ENCODE peak calls at places on chromosomes 3 and 15, in six cellular contexts. One of them, this sample, is unnamed.

GRCh38 chr3:69092030-69092513 is 7.3 kb downstream of the ARL6IP5 start:
- DNase-seq in K562: no peak
- DNase-seq in HepG2: no peak
- DNase-seq in GM12891: no peak
- DNase-seq in GM12878: no peak
- DNase-seq in H1: no peak
- DNase-seq in this sample: no peak

GRCh38 chr3:50652709-50653108 is 22.0 kb upstream of the DOCK3 start:
- DNase-seq in K562: peak; percentile 42
- DNase-seq in HepG2: peak; percentile 43
- DNase-seq in GM12891: peak; percentile 36
- DNase-seq in GM12878: peak; percentile 5
- DNase-seq in H1: peak; percentile 76
- DNase-seq in this sample: no peak

GRCh38 chr15:58742424-58743160 is 6.9 kb downstream of the ADAM10 start:
- DNase-seq in K562: no peak
- DNase-seq in HepG2: peak; percentile 70
- DNase-seq in GM12891: no peak
- DNase-seq in GM12878: no peak
- DNase-seq in H1: no peak
- DNase-seq in this sample: no peak

GRCh38 chr3:194046995-194047681 is 88.8 kb upstream of the HES1 start:
- DNase-seq in K562: no peak
- DNase-seq in HepG2: no peak
- DNase-seq in GM12891: no peak
- DNase-seq in GM12878: no peak
- DNase-seq in H1: no peak
- DNase-seq in this sample: no peak

GRCh38 chr3:15541371-15541770 is 19.9 kb upstream of the COLQ start:
- DNase-seq in K562: no peak
- DNase-seq in HepG2: no peak
- DNase-seq in GM12891: no peak
- DNase-seq in GM12878: no peak
- DNase-seq in H1: no peak
- DNase-seq in this sample: no peak

GRCh38 chr3:185658943-185659342 is 72.8 kb downstream of the SENP2 start:
- DNase-seq in K562: no peak
- DNase-seq in HepG2: no peak
- DNase-seq in GM12891: no peak
- DNase-seq in GM12878: no peak
- DNase-seq in H1: no peak
- DNase-seq in this sample: no peak

GRCh38 chr3:3801510-3801841 is 2.2 kb downstream of the LRRN1 start:
- DNase-seq in K562: no peak
- DNase-seq in HepG2: no peak
- DNase-seq in GM12891: no peak
- DNase-seq in GM12878: no peak
- DNase-seq in H1: no peak
- DNase-seq in this sample: no peak

GRCh38 chr15:78841307-78841706 is 30.0 kb upstream of the ADAMTS7 start:
- DNase-seq in K562: no peak
- DNase-seq in HepG2: no peak
- DNase-seq in GM12891: no peak
- DNase-seq in GM12878: no peak
- DNase-seq in H1: no peak
- DNase-seq in this sample: no peak

GRCh38 chr15:67149859-67150824 is 84.7 kb downstream of the SMAD3 start:
- DNase-seq in K562: peak; percentile 60
- DNase-seq in HepG2: peak; percentile 94
- DNase-seq in GM12891: no peak
- DNase-seq in GM12878: peak; percentile 51
- DNase-seq in H1: no peak
- DNase-seq in this sample: no peak

GRCh38 chr15:77599899-77600298 is 32.8 kb downstream of the LINGO1 start:
- DNase-seq in K562: peak; percentile 97
- DNase-seq in HepG2: peak; percentile 20
- DNase-seq in GM12891: no peak
- DNase-seq in GM12878: no peak
- DNase-seq in H1: no peak
- DNase-seq in this sample: no peak

GRCh38 chr3:179279837-179280236 is 28.9 kb upstream of the KCNMB3 start:
- DNase-seq in K562: no peak
- DNase-seq in HepG2: no peak
- DNase-seq in GM12891: no peak
- DNase-seq in GM12878: no peak
- DNase-seq in H1: no peak
- DNase-seq in this sample: no peak

GRCh38 chr15:56808160-56808559 is 74.9 kb upstream of the ZNF280D start:
- DNase-seq in K562: no peak
- DNase-seq in HepG2: no peak
- DNase-seq in GM12891: no peak
- DNase-seq in GM12878: no peak
- DNase-seq in H1: no peak
- DNase-seq in this sample: no peak

GRCh38 chr3:54600441-54601204 is 327.2 kb downstream of the LRTM1 start:
- DNase-seq in K562: no peak
- DNase-seq in HepG2: no peak
- DNase-seq in GM12891: no peak
- DNase-seq in GM12878: no peak
- DNase-seq in H1: peak; percentile 39
- DNase-seq in this sample: no peak

GRCh38 chr15:51830279-51830806 is 890 bp downstream of the TMOD3 start:
- DNase-seq in K562: no peak
- DNase-seq in HepG2: no peak
- DNase-seq in GM12891: no peak
- DNase-seq in GM12878: no peak
- DNase-seq in H1: no peak
- DNase-seq in this sample: no peak

GRCh38 chr3:59212128-59212764 is 162.4 kb upstream of the CFAP20DC start:
- DNase-seq in K562: peak; percentile 12
- DNase-seq in HepG2: peak; percentile 26
- DNase-seq in GM12891: peak; percentile 17
- DNase-seq in GM12878: peak; percentile 19
- DNase-seq in H1: no peak
- DNase-seq in this sample: no peak

GRCh38 chr15:72203507-72203837 is 5.9 kb upstream of the GRAMD2A start:
- DNase-seq in K562: no peak
- DNase-seq in HepG2: no peak
- DNase-seq in GM12891: no peak
- DNase-seq in GM12878: no peak
- DNase-seq in H1: no peak
- DNase-seq in this sample: no peak

GRCh38 chr3:172564499-172564898 is 41.3 kb upstream of the TNFSF10 start:
- DNase-seq in K562: no peak
- DNase-seq in HepG2: no peak
- DNase-seq in GM12891: no peak
- DNase-seq in GM12878: no peak
- DNase-seq in H1: no peak
- DNase-seq in this sample: no peak

GRCh38 chr3:11379824-11380281 is 107.7 kb downstream of the ATG7 start:
- DNase-seq in K562: no peak
- DNase-seq in HepG2: no peak
- DNase-seq in GM12891: no peak
- DNase-seq in GM12878: no peak
- DNase-seq in H1: no peak
- DNase-seq in this sample: no peak

GRCh38 chr3:44942202-44942921 is 33.6 kb downstream of the ZDHHC3 start:
- DNase-seq in K562: no peak
- DNase-seq in HepG2: no peak
- DNase-seq in GM12891: no peak
- DNase-seq in GM12878: no peak
- DNase-seq in H1: no peak
- DNase-seq in this sample: no peak

GRCh38 chr3:170815340-170815739 is 54.7 kb downstream of the RPL22L1 start:
- DNase-seq in K562: peak; percentile 24
- DNase-seq in HepG2: peak; percentile 7
- DNase-seq in GM12891: no peak
- DNase-seq in GM12878: no peak
- DNase-seq in H1: peak; percentile 69
- DNase-seq in this sample: no peak

GRCh38 chr15:40743466-40743865 is 11.6 kb downstream of the RMDN3 start:
- DNase-seq in K562: no peak
- DNase-seq in HepG2: no peak
- DNase-seq in GM12891: no peak
- DNase-seq in GM12878: no peak
- DNase-seq in H1: no peak
- DNase-seq in this sample: no peak

DNA sequence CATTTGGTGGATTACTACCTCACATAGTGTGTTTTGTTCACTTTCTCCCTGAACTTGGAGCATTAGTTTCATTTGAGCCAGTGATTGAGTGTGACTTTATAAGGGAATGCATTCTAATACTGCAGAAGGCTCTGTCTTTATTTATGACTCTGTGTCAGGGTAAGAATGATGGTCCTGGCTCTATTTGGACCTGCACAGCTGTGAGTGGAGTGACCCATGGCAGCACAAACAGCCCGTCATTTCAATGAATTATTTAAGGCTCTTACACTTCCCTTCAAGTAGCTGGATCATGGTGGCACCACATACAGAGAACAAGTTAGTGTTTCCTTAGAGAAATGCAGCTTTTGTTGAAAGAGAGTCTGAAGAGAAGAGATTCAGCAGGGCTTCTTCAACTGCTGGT is 16.4 kb downstream of the TMEM108 start:
- DNase-seq in K562: no peak
- DNase-seq in HepG2: no peak
- DNase-seq in GM12891: no peak
- DNase-seq in GM12878: no peak
- DNase-seq in H1: no peak
- DNase-seq in this sample: no peak
- TF ChIP-seq POLR2A in K562: no peak
- TF ChIP-seq POLR2A in HepG2: no peak
- TF ChIP-seq POLR2A in GM12891: no peak
- TF ChIP-seq POLR2A in GM12878: no peak
- TF ChIP-seq POLR2A in H1: no peak
- TF ChIP-seq POLR2A in this sample: no peak

DNA sequence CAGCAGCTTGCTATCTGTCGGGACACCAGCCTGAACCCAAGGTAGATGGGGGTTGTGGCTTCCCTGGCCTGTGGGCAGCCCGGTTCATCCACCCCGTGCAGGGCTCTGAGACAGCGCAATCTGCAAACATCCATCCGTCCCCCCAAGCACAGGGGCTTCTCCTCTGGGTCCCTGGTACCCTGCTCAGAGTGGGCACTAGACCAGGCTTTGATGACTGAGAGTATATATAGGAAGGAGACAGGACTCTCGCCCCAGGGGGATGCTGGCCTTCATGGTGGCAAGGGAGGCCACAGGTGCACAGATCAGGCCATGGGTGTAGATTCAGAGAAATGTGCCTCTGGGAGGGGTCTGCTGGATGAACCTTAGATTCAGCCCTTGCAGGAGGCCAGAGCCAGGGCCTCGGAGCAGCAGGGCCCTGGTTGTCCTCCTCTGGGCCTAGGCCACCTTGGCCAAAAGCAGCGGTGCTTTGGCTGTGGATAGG is 40.3 kb downstream of the CFAP100 start:
- DNase-seq in K562: no peak
- DNase-seq in HepG2: no peak
- DNase-seq in GM12891: no peak
- DNase-seq in GM12878: no peak
- DNase-seq in H1: no peak
- DNase-seq in this sample: no peak
- TF ChIP-seq TAF1 in K562: no peak
- TF ChIP-seq TAF1 in HepG2: no peak
- TF ChIP-seq TAF1 in GM12891: no peak
- TF ChIP-seq TAF1 in GM12878: no peak
- TF ChIP-seq TAF1 in H1: no peak
- TF ChIP-seq TAF1 in this sample: no peak

GRCh38 chr15:90212221-90213079 is 11.3 kb downstream of the SEMA4B start:
- DNase-seq in K562: no peak
- DNase-seq in HepG2: no peak
- DNase-seq in GM12891: no peak
- DNase-seq in GM12878: no peak
- DNase-seq in H1: no peak
- DNase-seq in this sample: no peak
- TF ChIP-seq POLR2A in K562: no peak
- TF ChIP-seq POLR2A in HepG2: no peak
- TF ChIP-seq POLR2A in GM12891: no peak
- TF ChIP-seq POLR2A in GM12878: no peak
- TF ChIP-seq POLR2A in H1: no peak
- TF ChIP-seq POLR2A in this sample: no peak

GRCh38 chr3:72538070-72538745 is 310.0 kb downstream of the SHQ1 start:
- DNase-seq in K562: no peak
- DNase-seq in HepG2: no peak
- DNase-seq in GM12891: no peak
- DNase-seq in GM12878: peak; percentile 55
- DNase-seq in H1: no peak
- DNase-seq in this sample: no peak
- TF ChIP-seq TAF1 in K562: no peak
- TF ChIP-seq TAF1 in HepG2: no peak
- TF ChIP-seq TAF1 in GM12891: no peak
- TF ChIP-seq TAF1 in GM12878: no peak
- TF ChIP-seq TAF1 in H1: no peak
- TF ChIP-seq TAF1 in this sample: no peak

GRCh38 chr15:74812533-74812932 is at the start of gene LMAN1L:
- DNase-seq in K562: no peak
- DNase-seq in HepG2: no peak
- DNase-seq in GM12891: no peak
- DNase-seq in GM12878: no peak
- DNase-seq in H1: no peak
- DNase-seq in this sample: no peak

GRCh38 chr15:74815961-74816360 is 3.3 kb downstream of the LMAN1L start:
- DNase-seq in K562: no peak
- DNase-seq in HepG2: no peak
- DNase-seq in GM12891: no peak
- DNase-seq in GM12878: no peak
- DNase-seq in H1: no peak
- DNase-seq in this sample: no peak

GRCh38 chr15:74816624-74817369 is 4.2 kb downstream of the LMAN1L start:
- DNase-seq in K562: peak; percentile 49
- DNase-seq in HepG2: no peak
- DNase-seq in GM12891: no peak
- DNase-seq in GM12878: no peak
- DNase-seq in H1: no peak
- DNase-seq in this sample: no peak

GRCh38 chr15:74817370-74817737 is 4.7 kb downstream of the LMAN1L start:
- DNase-seq in K562: no peak
- DNase-seq in HepG2: peak; percentile 56
- DNase-seq in GM12891: no peak
- DNase-seq in GM12878: no peak
- DNase-seq in H1: no peak
- DNase-seq in this sample: no peak

GRCh38 chr15:74815121-74815933 is 2.7 kb downstream of the LMAN1L start:
- DNase-seq in K562: no peak
- DNase-seq in HepG2: no peak
- DNase-seq in GM12891: no peak
- DNase-seq in GM12878: no peak
- DNase-seq in H1: no peak
- DNase-seq in this sample: no peak
- TF ChIP-seq POLR2A in K562: no peak
- TF ChIP-seq POLR2A in HepG2: no peak
- TF ChIP-seq POLR2A in GM12891: no peak
- TF ChIP-seq POLR2A in GM12878: no peak
- TF ChIP-seq POLR2A in H1: no peak
- TF ChIP-seq POLR2A in this sample: no peak

This sample was measured in GM12892.